ENCODE peak calls at places on chromosomes 6 and 20, in seven cellular contexts. J is lung, K is dorsolateral prefrontal cortex, S is mesothelial cell of epicardium, F is neural crest cell, U is A549, D is Caco-2. I is an unnamed sample.

GRCh38 chr6:122569372-122569771 is 40.8 kb upstream of the PKIB start:
- DNase-seq in J (no peak), K (no peak), S (no peak), F (no peak), U (no peak), D (no peak), I (no peak)

GRCh38 chr6:1850581-1851157 is 241.0 kb downstream of the FOXC1 start:
- DNase-seq in J (no peak), K (no peak), S (no peak), F (no peak), U (no peak), D (no peak), I (no peak)

GRCh38 chr6:53269827-53270226 is 78.9 kb downstream of the ELOVL5 start:
- DNase-seq in J (no peak), K (no peak), S (no peak), F (no peak), U (no peak), D (no peak), I (no peak)

GRCh38 chr20:17725094-17725835 is 25.5 kb downstream of the BANF2 start:
- DNase-seq in J (peak), K (no peak), S (no peak), F (no peak), U (no peak), D (no peak), I (no peak)

GRCh38 chr6:85643530-85644373 is 1.1 kb upstream of the SYNCRIP start:
- DNase-seq in J (peak), K (peak), S (peak), F (peak), U (peak), D (peak), I (peak)

GRCh38 chr6:120355822-120356221 is 978.5 kb downstream of the TBC1D32 start:
- DNase-seq in J (no peak), K (no peak), S (no peak), F (no peak), U (no peak), D (no peak), I (peak)

GRCh38 chr6:40171343-40171742 is 237.1 kb upstream of the MOCS1 start:
- DNase-seq in J (no peak), K (no peak), S (no peak), F (no peak), U (no peak), D (no peak), I (no peak)

GRCh38 chr20:1185781-1186334 is 1.1 kb upstream of the TMEM74B start:
- DNase-seq in J (no peak), K (no peak), S (peak), F (peak), U (peak), D (peak), I (peak)

GRCh38 chr20:52586697-52587096 is 385.5 kb upstream of the TSHZ2 start:
- DNase-seq in J (no peak), K (no peak), S (no peak), F (no peak), U (no peak), D (no peak), I (no peak)

GRCh38 chr20:59043698-59044097 is 1.1 kb upstream of the PRELID3B start:
- DNase-seq in J (no peak), K (no peak), S (no peak), F (no peak), U (no peak), D (no peak), I (peak)

GRCh38 chr6:138485005-138485545 is 14.2 kb downstream of the NHSL1 start:
- DNase-seq in J (no peak), K (no peak), S (no peak), F (no peak), U (no peak), D (no peak), I (peak)

GRCh38 chr6:11263185-11263817 is 30.8 kb upstream of the NEDD9 start:
- DNase-seq in J (peak), K (no peak), S (no peak), F (no peak), U (peak), D (peak), I (peak)

GRCh38 chr6:28429781-28430180 is 13.5 kb downstream of the ZSCAN23 start:
- DNase-seq in J (no peak), K (no peak), S (no peak), F (no peak), U (no peak), D (no peak), I (no peak)

GRCh38 chr20:50446351-50447101 is 63.7 kb upstream of the PTPN1 start:
- DNase-seq in J (no peak), K (no peak), S (no peak), F (no peak), U (no peak), D (no peak), I (no peak)

GRCh38 chr6:38346291-38347079 is 293.2 kb downstream of the BTBD9 start:
- DNase-seq in J (no peak), K (no peak), S (no peak), F (no peak), U (no peak), D (no peak), I (peak)

GRCh38 chr6:3566812-3567211 is 110.0 kb upstream of the SLC22A23 start:
- DNase-seq in J (no peak), K (no peak), S (no peak), F (no peak), U (no peak), D (no peak), I (peak)

GRCh38 chr20:46438156-46438750 is 31.8 kb upstream of the ELMO2 start:
- DNase-seq in J (no peak), K (no peak), S (no peak), F (no peak), U (peak), D (no peak), I (peak)
- TF ChIP-seq CTCF in J (no peak), K (peak), S (no peak), F (peak), U (peak), D (peak), I (peak)

GRCh38 chr6:74942130-74942529 is 263.7 kb downstream of the COL12A1 start:
- DNase-seq in J (no peak), K (no peak), S (no peak), F (no peak), U (no peak), D (no peak), I (no peak)

GRCh38 chr6:74940211-74940610 is 265.6 kb downstream of the COL12A1 start:
- DNase-seq in J (no peak), K (no peak), S (no peak), F (no peak), U (no peak), D (no peak), I (peak)

GRCh38 chr6:74936886-74937285 is 269.0 kb downstream of the COL12A1 start:
- DNase-seq in J (no peak), K (no peak), S (no peak), F (no peak), U (no peak), D (no peak), I (peak)

DNA sequence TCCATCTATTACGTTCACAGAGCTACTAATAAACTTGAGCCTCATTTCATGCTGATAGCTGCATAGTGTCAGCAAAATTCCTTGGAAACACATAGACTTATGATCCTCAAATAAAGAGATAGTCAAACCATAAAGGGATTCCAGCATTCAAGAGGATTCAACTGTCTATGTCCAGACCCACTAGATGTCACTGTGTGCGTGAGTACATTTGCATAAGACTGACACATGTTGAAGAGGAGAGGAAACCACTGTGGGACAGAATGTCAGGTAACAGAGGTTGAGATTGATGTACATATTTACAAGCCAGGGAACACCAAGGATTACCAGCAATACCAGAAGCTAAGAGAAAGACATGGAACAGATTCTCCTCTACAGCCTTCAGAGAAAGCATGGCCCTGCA is 266.5 kb downstream of the COL12A1 start:
- DNase-seq in J (no peak), K (no peak), S (no peak), F (no peak), U (peak), D (peak), I (no peak)
- TF ChIP-seq CTCF in J (no peak), K (no peak), S (no peak), F (no peak), U (no peak), D (peak), I (no peak)

GRCh38 chr6:142746524-142746923 is 198.5 kb downstream of the HIVEP2 start:
- DNase-seq in J (no peak), K (no peak), S (no peak), F (no peak), U (peak), D (peak), I (no peak)
- TF ChIP-seq CTCF in J (peak), K (peak), S (peak), F (peak), U (peak), D (peak), I (no peak)

GRCh38 chr6:168027521-168027920 is 30.1 kb downstream of the KIF25 start:
- DNase-seq in J (no peak), K (no peak), S (no peak), F (no peak), U (no peak), D (no peak), I (no peak)

GRCh38 chr6:168030218-168030693 is 32.8 kb downstream of the KIF25 start:
- DNase-seq in J (no peak), K (no peak), S (no peak), F (no peak), U (no peak), D (no peak), I (no peak)

GRCh38 chr6:168029459-168030217 is 32.2 kb downstream of the KIF25 start:
- DNase-seq in J (no peak), K (no peak), S (no peak), F (no peak), U (no peak), D (no peak), I (no peak)

GRCh38 chr6:168026925-168027324 is 29.5 kb downstream of the KIF25 start:
- DNase-seq in J (no peak), K (no peak), S (no peak), F (no peak), U (no peak), D (no peak), I (no peak)

GRCh38 chr6:168028181-168028580 is 30.7 kb downstream of the KIF25 start:
- DNase-seq in J (no peak), K (no peak), S (no peak), F (no peak), U (no peak), D (no peak), I (no peak)
- TF ChIP-seq CTCF in J (no peak), K (no peak), S (no peak), F (no peak), U (no peak), D (no peak), I (no peak)

DNA sequence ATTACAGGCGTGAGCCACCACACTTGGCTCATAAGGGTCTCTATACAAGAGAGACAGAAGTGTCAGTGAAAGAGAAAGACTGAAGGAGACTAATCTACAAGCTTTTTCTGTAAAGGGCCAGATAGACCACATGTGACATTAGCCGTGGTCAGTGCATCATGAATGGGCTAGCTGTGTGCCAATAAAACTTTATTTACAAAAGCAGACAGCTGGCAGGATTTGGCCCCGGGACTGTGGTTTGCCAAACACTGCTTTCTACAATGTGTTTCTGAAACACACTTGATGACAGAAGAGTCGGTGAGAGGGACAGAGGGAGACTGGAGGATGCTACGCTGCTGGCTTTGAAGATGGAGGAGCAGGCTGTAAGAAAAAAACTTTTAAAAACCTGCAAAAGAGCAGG is 285.4 kb downstream of the TFAP2C start:
- DNase-seq in J (no peak), K (no peak), S (no peak), F (no peak), U (no peak), D (no peak), I (no peak)
- TF ChIP-seq CTCF in J (no peak), K (no peak), S (no peak), F (no peak), U (no peak), D (no peak), I (no peak)

GRCh38 chr20:64223526-64224067 is 32.0 kb upstream of the PCMTD2 start:
- DNase-seq in J (no peak), K (no peak), S (peak), F (peak), U (no peak), D (no peak), I (peak)
- TF ChIP-seq CTCF in J (no peak), K (peak), S (no peak), F (peak), U (no peak), D (peak), I (peak)

GRCh38 chr6:35230498-35230897 is 16.7 kb downstream of the SCUBE3 start:
- DNase-seq in J (no peak), K (no peak), S (no peak), F (no peak), U (no peak), D (no peak), I (no peak)
- TF ChIP-seq CTCF in J (no peak), K (no peak), S (no peak), F (no peak), U (no peak), D (no peak), I (no peak)

DNA sequence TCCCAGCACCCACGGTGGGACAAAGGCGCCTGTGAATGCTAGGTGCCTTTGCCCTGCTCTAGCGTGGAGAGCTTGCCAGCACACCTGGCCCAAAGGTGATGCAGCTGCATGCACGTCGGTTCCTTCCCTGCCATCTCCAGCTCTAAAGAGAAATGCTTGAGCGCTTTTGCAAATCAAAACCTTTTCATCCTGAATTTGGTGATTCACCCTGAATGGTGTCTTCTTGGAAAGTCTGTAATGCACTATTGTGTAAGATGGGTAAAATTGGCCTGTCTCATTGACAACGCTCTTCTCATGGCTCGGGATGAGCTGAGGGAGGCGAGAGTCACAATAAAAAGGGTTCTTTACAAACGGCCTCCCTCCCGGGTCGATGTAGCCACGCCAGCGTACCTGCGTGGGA is 103.1 kb upstream of the ID4 start:
- DNase-seq in J (no peak), K (no peak), S (no peak), F (no peak), U (no peak), D (no peak), I (no peak)
- TF ChIP-seq CTCF in J (no peak), K (no peak), S (no peak), F (no peak), U (no peak), D (no peak), I (no peak)

GRCh38 chr6:159759645-159760044 is 2.2 kb upstream of the ACAT2 start:
- DNase-seq in J (no peak), K (no peak), S (no peak), F (no peak), U (no peak), D (no peak), I (no peak)

GRCh38 chr6:159760602-159761057 is 1.2 kb upstream of the ACAT2 start:
- DNase-seq in J (no peak), K (no peak), S (no peak), F (no peak), U (peak), D (no peak), I (peak)

GRCh38 chr6:159756508-159756907 is 5.3 kb upstream of the ACAT2 start:
- DNase-seq in J (no peak), K (no peak), S (no peak), F (no peak), U (no peak), D (no peak), I (no peak)

GRCh38 chr6:159761135-159761872 is 541 bp upstream of the ACAT2 start:
- DNase-seq in J (no peak), K (no peak), S (no peak), F (peak), U (no peak), D (no peak), I (no peak)

DNA sequence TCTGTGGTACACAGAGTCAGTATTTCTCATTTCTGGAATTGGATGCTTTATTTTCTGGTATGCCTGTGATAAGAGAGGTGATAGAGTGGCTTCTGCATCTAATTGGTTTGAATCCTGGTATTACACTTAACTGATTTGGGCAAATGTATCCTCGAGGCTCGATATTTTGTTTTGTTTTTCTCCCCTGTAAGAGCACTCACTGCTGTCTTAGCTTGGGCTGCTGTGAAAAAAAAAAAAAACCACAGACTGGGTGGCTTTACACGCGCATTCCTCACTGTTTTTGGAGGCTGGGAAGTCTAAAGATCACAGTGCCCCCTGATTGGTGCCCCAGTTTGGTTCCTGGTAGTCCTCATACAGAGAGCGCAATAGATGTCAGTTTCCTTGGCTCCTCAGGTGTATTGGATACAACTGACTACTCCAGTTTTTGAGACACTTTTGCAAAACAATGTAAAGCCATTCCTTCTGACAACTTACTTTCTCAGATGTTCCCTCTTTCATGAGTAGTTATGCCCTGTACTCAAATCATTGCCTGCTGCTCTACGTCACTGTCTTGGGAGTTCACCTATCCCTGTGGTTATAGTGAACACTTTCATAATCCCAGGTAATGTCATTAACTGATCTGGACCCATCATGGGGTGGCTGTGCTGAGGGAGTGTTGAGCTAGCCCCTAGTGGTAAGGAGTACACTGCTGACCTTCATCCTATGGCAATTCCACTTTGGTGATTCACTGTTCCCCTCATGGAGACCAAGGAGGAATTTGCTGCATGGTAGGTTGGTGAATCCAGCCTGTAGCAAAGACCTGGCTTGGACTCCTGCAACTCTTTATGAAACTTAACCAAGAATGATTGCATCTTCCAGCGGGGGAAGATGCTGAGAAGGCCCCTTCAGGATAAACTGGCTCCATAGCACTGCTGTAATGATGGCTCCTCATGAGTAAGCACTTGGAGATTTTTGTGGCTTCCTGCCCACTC is 3.5 kb upstream of the ACAT2 start:
- DNase-seq in J (no peak), K (no peak), S (no peak), F (no peak), U (peak), D (no peak), I (peak)
- TF ChIP-seq CTCF in J (no peak), K (no peak), S (no peak), F (no peak), U (no peak), D (no peak), I (peak)